ENCODE peak calls at places on chromosome X, in five cellular contexts. X is brain microvascular endothelial cell, M is neuronal stem cell, J is mesendoderm, E is testis. P is an unnamed sample.
A peak's percentile ranks its signal among the peaks of the same experiment; 100 is the strongest.

GRCh38 chrX:140918398-140919043 is 83.9 kb upstream of the SPANXB1 start:
- DNase-seq in X (peak; percentile 44), M (peak; percentile 30), E (peak; percentile 41), J (peak; percentile 95), P (peak; percentile 15)

GRCh38 chrX:13080128-13080795 is 35.8 kb upstream of the FAM9C start:
- DNase-seq in M (no peak), X (no peak), J (no peak), E (no peak), P (no peak)

GRCh38 chrX:103533428-103534216 is 14.3 kb upstream of the RAB40A start:
- DNase-seq in X (peak; percentile 65), M (peak; percentile 67), E (peak; percentile 93), J (peak; percentile 61), P (peak; percentile 7)

GRCh38 chrX:155768036-155768769 is 112.9 kb upstream of the VAMP7 start:
- DNase-seq in M (no peak), E (no peak), J (peak; percentile 17), X (peak; percentile 13), P (peak; percentile 16)

GRCh38 chrX:2692221-2693122 is 1.4 kb downstream of the CD99 start:
- DNase-seq in J (peak; percentile 73), E (peak; percentile 63), X (no peak), M (no peak), P (peak; percentile 63)

GRCh38 chrX:97126020-97126419 is 242.3 kb downstream of the RPA4 start:
- DNase-seq in M (no peak), J (no peak), E (no peak), X (peak; percentile 0), P (no peak)

GRCh38 chrX:21181232-21181853 is 192.9 kb upstream of the CNKSR2 start:
- DNase-seq in J (no peak), E (no peak), X (no peak), M (no peak), P (no peak)

GRCh38 chrX:28910501-28910900 is 323.3 kb downstream of the IL1RAPL1 start:
- DNase-seq in X (no peak), E (no peak), M (no peak), J (no peak), P (no peak)

GRCh38 chrX:97984641-97985040 is 1100.9 kb downstream of the RPA4 start:
- DNase-seq in E (no peak), J (peak; percentile 52), X (no peak), M (no peak), P (peak; percentile 30)

GRCh38 chrX:115226929-115227328 is 7.0 kb downstream of the LRCH2 start:
- DNase-seq in M (peak; percentile 1), X (peak; percentile 7), E (no peak), J (peak; percentile 65), P (peak; percentile 39)

GRCh38 chrX:16462912-16463311 is 187.0 kb upstream of the S100G start:
- DNase-seq in E (no peak), M (no peak), J (no peak), X (peak; percentile 17), P (no peak)

GRCh38 chrX:23643020-23643419 is 24.3 kb upstream of the PRDX4 start:
- DNase-seq in E (no peak), J (peak; percentile 46), M (no peak), X (no peak), P (no peak)

GRCh38 chrX:40468033-40468979 is 112.5 kb upstream of the ATP6AP2 start:
- DNase-seq in M (no peak), X (peak; percentile 16), E (peak; percentile 73), J (peak; percentile 76), P (peak; percentile 71)

GRCh38 chrX:76428243-76429130 is 977 bp downstream of the MAGEE1 start:
- DNase-seq in J (peak; percentile 11), M (no peak), E (peak; percentile 9), X (no peak), P (peak; percentile 28)

GRCh38 chrX:150080497-150080896 is 142.2 kb upstream of the EOLA2 start:
- DNase-seq in E (no peak), X (no peak), J (no peak), M (no peak), P (no peak)

GRCh38 chrX:44431206-44431605 is 87.7 kb upstream of the EFHC2 start:
- DNase-seq in M (no peak), J (no peak), E (no peak), X (peak; percentile 4), P (no peak)

GRCh38 chrX:146707781-146708180 is 101.8 kb upstream of the CXorf51B start:
- DNase-seq in X (no peak), E (no peak), M (no peak), J (peak; percentile 58), P (peak; percentile 14)

GRCh38 chrX:153793291-153793690 is 884 bp downstream of the IDH3G start:
- DNase-seq in X (no peak), E (no peak), J (peak; percentile 11), M (no peak), P (no peak)

GRCh38 chrX:153794018-153794896 is at the start of the genes IDH3G and SSR4:
- DNase-seq in J (peak; percentile 95), X (peak; percentile 84), E (peak; percentile 92), M (peak; percentile 91), P (peak; percentile 99)

GRCh38 chrX:153792368-153792767 is 1.8 kb downstream of the IDH3G start:
- DNase-seq in M (no peak), X (no peak), J (no peak), E (no peak), P (no peak)

GRCh38 chrX:153797415-153798015 is 3.0 kb downstream of the SSR4 start:
- DNase-seq in J (no peak), X (no peak), E (no peak), M (no peak), P (no peak)

GRCh38 chrX:153794897-153795816 is 689 bp downstream of the SSR4 start:
- DNase-seq in J (peak; percentile 8), M (no peak), E (no peak), X (no peak), P (peak; percentile 71)
- H3K4me3 ChIP-seq in J (peak overlapping the region; percentile 82), M (peak overlapping the region; percentile 93), E (peak overlapping the region; percentile 60), X (peak overlapping the region; percentile 77), P (peak overlapping the region; percentile 65)

GRCh38 chrX:109218761-109219160 is 263.1 kb downstream of the GUCY2F start:
- DNase-seq in J (no peak), E (no peak), X (no peak), M (no peak), P (no peak)
- H3K27me3 ChIP-seq in J (no peaks in the 10 kb centered on the region), E (no peaks in the 10 kb centered on the region), X (no peaks in the 10 kb centered on the region), M (no peaks in the 10 kb centered on the region), P (no peaks in the 10 kb centered on the region)

GRCh38 chrX:53412441-53412840 is 10.0 kb downstream of the SMC1A start:
- DNase-seq in M (no peak), X (no peak), J (no peak), E (no peak), P (no peak)
- H3K36me3 ChIP-seq in M (peaks cover 30% of the 10 kb centered on the region), X (peaks cover 28% of the 10 kb centered on the region), J (peaks cover 11% of the 10 kb centered on the region), E (no peaks in the 10 kb centered on the region), P (peaks cover 18% of the 10 kb centered on the region)

GRCh38 chrX:136933617-136934145 is 53.2 kb upstream of the RBMX start:
- DNase-seq in E (no peak), X (no peak), J (no peak), M (no peak), P (no peak)
- H3K4me3 ChIP-seq in E (no peak overlapping the region), X (no peak overlapping the region), J (no peak overlapping the region), M (no peak overlapping the region), P (no peak overlapping the region)

GRCh38 chrX:10859353-10859752 is 239.0 kb upstream of the MID1 start:
- DNase-seq in E (no peak), X (no peak), M (no peak), J (no peak), P (no peak)

GRCh38 chrX:10855845-10856244 is 235.5 kb upstream of the MID1 start:
- DNase-seq in X (no peak), M (no peak), E (no peak), J (no peak), P (no peak)

GRCh38 chrX:10854594-10854993 is 234.2 kb upstream of the MID1 start:
- DNase-seq in E (no peak), X (no peak), M (no peak), J (peak; percentile 47), P (peak; percentile 2)

GRCh38 chrX:10851809-10852208 is 231.4 kb upstream of the MID1 start:
- DNase-seq in M (no peak), E (no peak), J (no peak), X (no peak), P (no peak)

DNA sequence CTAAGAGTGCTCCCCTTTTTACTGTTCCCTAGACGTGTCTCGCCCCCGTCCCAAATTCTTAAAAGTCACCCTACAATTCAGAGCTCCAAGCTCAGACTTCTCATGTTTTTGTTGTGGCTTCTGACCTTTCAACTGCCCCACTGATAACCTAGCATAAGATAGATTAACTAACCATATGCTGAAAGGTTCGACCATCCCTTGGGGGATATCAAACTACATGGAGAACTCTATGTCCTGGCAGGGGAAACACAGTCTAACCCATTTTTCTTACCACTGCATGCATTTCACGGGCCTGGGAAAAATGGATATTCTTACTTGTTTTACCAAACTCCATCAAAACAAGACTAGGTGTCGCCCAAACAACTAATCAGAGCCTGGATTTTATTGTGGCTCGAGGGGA is 236.4 kb upstream of the MID1 start:
- DNase-seq in X (no peak), M (no peak), E (no peak), J (no peak), P (no peak)
- H3K27me3 ChIP-seq in X (no peaks in the 10 kb centered on the region), M (no peaks in the 10 kb centered on the region), E (no peaks in the 10 kb centered on the region), J (no peaks in the 10 kb centered on the region), P (no peaks in the 10 kb centered on the region)

GRCh38 chrX:1527457-1527856 is 9.5 kb downstream of the P2RY8 start:
- DNase-seq in M (no peak), J (no peak), E (no peak), X (no peak), P (no peak)

GRCh38 chrX:1526565-1526964 is 10.4 kb downstream of the P2RY8 start:
- DNase-seq in E (no peak), M (no peak), X (no peak), J (no peak), P (no peak)

GRCh38 chrX:1524874-1525582 is 12.0 kb downstream of the P2RY8 start:
- DNase-seq in J (no peak), M (no peak), X (no peak), E (no peak), P (no peak)

GRCh38 chrX:1528186-1528883 is 8.7 kb downstream of the P2RY8 start:
- DNase-seq in X (no peak), M (no peak), J (no peak), E (no peak), P (no peak)

GRCh38 chrX:1525583-1526355 is 11.2 kb downstream of the P2RY8 start:
- DNase-seq in X (no peak), E (no peak), J (no peak), M (no peak), P (no peak)
- H3K36me3 ChIP-seq in X (no peaks in the 10 kb centered on the region), E (no peaks in the 10 kb centered on the region), J (no peaks in the 10 kb centered on the region), M (no peaks in the 10 kb centered on the region), P (no peaks in the 10 kb centered on the region)

P was measured in H7.